ENCODE peak calls at places on chromosomes 16 and 17, in five cellular contexts. G is cardiac fibroblast, T is AG09319, K is A549, R is WTC11. H is an unnamed sample.

GRCh38 chr17:32876414-32877163 is at the start of gene MYO1D:
- DNase-seq in R (peak; percentile 75), T (no peak), G (no peak), K (peak; percentile 35), H (no peak)

GRCh38 chr17:4747847-4748246 is 8.1 kb upstream of the CXCL16 start:
- DNase-seq in G (peak; percentile 15), K (no peak), T (no peak), R (no peak), H (no peak)

GRCh38 chr16:51163366-51163765 is 12.3 kb upstream of the SALL1 start:
- DNase-seq in T (no peak), G (no peak), R (no peak), K (no peak), H (peak; percentile 64)

GRCh38 chr17:40020146-40020545 is 4.9 kb downstream of the CSF3 start:
- DNase-seq in T (no peak), R (no peak), G (no peak), K (no peak), H (no peak)

GRCh38 chr17:64420143-64420670 is 28.7 kb upstream of the MILR1 start:
- DNase-seq in T (peak; percentile 62), R (no peak), K (peak; percentile 85), G (peak; percentile 88), H (peak; percentile 86)

GRCh38 chr17:82213251-82214011 is 789 bp upstream of the CCDC57 start:
- DNase-seq in R (no peak), G (peak; percentile 77), T (no peak), K (peak; percentile 97), H (peak; percentile 80)

GRCh38 chr17:1934901-1935300 is 90.2 kb downstream of the RTN4RL1 start:
- DNase-seq in G (no peak), K (no peak), R (no peak), T (no peak), H (no peak)

GRCh38 chr16:31083556-31083955 is 5.2 kb downstream of the PRSS53 start:
- DNase-seq in K (no peak), G (no peak), R (no peak), T (no peak), H (no peak)

GRCh38 chr17:78347453-78347852 is 12.4 kb downstream of the SOCS3 start:
- DNase-seq in T (no peak), R (no peak), K (no peak), G (no peak), H (no peak)

GRCh38 chr17:1532836-1533602 is 16.6 kb upstream of the INPP5K start:
- DNase-seq in T (no peak), G (peak; percentile 20), K (no peak), R (peak; percentile 75), H (no peak)

GRCh38 chr17:2542456-2542855 is 30.8 kb upstream of the METTL16 start:
- DNase-seq in T (no peak), K (no peak), G (no peak), R (no peak), H (no peak)

GRCh38 chr17:79630120-79630519 is 19.3 kb upstream of the RBFOX3 start:
- DNase-seq in R (peak; percentile 5), T (no peak), K (peak; percentile 56), G (no peak), H (no peak)

GRCh38 chr16:4053663-4054479 is 62.4 kb downstream of the ADCY9 start:
- DNase-seq in K (no peak), R (no peak), T (peak; percentile 96), G (peak; percentile 63), H (peak; percentile 90)

DNA sequence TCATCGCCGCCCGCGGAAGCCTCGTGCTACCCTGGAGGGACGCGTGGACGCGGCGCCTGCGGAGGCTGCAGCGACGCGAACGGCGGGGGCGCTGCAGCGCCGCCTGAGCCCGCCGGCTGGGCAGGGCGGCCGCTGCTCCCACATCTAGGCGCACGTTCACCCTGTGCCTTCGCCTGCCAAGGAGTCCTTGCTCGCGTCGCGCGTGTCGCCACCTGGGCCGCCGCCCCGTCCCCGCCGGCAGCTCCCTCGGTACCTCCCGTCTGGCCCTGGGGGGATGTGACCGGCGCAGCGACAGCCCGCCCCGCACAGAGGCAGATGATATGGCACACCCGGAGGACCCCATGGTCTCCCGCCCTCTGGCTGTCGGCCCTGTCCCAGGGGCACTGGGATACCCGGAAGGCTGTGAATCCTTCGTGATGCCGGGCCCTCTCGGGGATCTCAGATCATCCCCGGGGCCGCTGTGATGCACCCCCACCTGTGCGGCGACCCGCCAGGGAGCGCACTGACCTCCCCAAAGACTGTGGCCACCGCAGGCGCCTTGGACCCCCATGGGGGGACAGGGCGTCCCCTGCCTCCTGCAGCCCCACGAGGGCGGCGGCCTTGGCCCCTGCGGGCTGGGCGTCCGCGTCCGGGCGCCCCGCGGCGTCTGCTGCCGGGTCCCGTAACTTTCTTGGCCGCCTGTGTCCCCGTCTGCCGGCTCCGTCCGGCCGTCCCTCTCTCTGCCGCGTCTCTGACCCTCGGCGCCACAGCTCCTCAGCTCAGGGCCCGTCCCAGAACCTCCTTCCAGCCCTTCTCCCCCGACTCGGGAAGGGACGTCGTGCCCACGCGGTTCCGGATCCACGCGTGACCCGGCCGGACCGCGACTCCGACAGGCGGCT is 689 bp upstream of the TBC1D24 start:
- DNase-seq in G (peak; percentile 51), R (peak; percentile 42), K (peak; percentile 72), T (no peak), H (no peak)
- TF ChIP-seq CTCF in G (no peak), R (no peak), K (peak; percentile 75), T (peak; percentile 17), H (peak; percentile 64)

GRCh38 chr16:66714062-66714461 is 17.5 kb upstream of the CMTM4 start:
- DNase-seq in T (no peak), G (no peak), K (no peak), R (no peak), H (no peak)

GRCh38 chr16:66719246-66719645 is 22.7 kb upstream of the CMTM4 start:
- DNase-seq in T (no peak), K (no peak), G (no peak), R (no peak), H (no peak)

GRCh38 chr16:66717776-66718175 is 21.2 kb upstream of the CMTM4 start:
- DNase-seq in K (no peak), R (no peak), G (no peak), T (no peak), H (peak; percentile 21)

GRCh38 chr16:66714659-66715307 is 18.2 kb upstream of the CMTM4 start:
- DNase-seq in K (no peak), G (no peak), R (no peak), T (no peak), H (no peak)

DNA sequence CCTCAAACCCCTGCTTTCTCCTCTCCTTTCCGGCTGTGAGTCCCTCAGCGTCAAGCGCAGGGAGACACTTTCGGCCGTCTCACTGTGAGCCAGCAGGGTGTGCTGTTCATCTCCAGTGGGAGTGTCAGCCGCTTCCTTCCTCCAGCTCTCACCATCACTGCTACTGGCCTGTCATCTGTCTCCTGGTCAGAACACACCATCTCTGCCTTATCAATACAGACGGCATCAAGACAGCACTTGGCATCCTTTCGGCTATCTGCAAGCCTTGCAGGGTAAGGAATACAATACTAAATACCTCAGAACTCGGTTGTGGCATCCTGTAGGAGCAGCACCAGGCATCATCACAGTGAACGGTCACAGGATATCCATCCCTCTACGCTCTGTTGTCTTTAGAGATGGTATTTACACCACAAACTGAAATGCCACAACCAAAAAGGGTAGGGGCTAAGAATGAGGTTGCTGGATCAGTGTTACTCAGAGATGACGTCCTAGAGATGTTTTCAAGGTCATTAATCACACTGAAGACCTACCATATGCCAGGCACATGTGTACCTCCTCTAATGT is 20.7 kb upstream of the CMTM4 start:
- DNase-seq in T (no peak), R (peak; percentile 57), G (peak; percentile 65), K (no peak), H (peak; percentile 67)
- TF ChIP-seq CTCF in T (peak; percentile 68), R (peak; percentile 24), G (peak; percentile 85), K (peak; percentile 27), H (peak; percentile 81)

GRCh38 chr17:213286-214105 is 32.0 kb upstream of the DOC2B start:
- DNase-seq in K (no peak), R (peak; percentile 7), G (no peak), T (no peak), H (no peak)

GRCh38 chr17:210402-210801 is 29.0 kb upstream of the DOC2B start:
- DNase-seq in K (no peak), R (no peak), G (no peak), T (no peak), H (no peak)

GRCh38 chr17:216625-217024 is 35.2 kb upstream of the DOC2B start:
- DNase-seq in G (no peak), K (no peak), R (no peak), T (no peak), H (no peak)

GRCh38 chr17:218711-219110 is 37.3 kb upstream of the DOC2B start:
- DNase-seq in T (no peak), K (no peak), G (no peak), R (peak; percentile 4), H (no peak)

DNA sequence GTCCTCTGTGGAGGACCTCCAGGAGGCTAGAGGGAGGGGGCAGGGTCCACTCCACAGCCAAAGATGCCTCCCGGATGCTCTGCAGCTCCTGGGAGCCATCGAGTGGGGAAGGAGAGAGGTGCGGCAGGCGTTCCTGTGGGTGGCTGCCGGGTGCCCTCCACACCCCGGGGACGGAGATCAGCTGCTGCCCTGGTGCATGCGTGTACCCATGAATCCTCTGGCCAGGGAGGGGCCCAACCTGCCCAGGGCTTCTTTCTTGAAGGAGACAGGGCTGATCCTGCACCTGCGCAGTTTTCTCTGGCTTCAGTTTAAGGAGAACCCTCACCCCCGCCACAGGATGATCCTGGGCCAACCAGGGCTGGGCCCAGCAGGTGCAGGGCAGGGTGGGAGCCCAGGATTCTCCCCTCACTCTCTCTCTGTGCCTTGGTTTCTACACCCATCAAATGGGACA is 33.5 kb upstream of the DOC2B start:
- DNase-seq in R (peak; percentile 10), T (no peak), K (no peak), G (no peak), H (no peak)
- TF ChIP-seq CTCF in R (no peak), T (no peak), K (no peak), G (no peak), H (no peak)

GRCh38 chr17:29570521-29570920 is 2.0 kb downstream of the TP53I13 start:
- DNase-seq in T (no peak), K (no peak), R (no peak), G (no peak), H (no peak)

GRCh38 chr17:29573558-29573870 is 5.0 kb downstream of the TP53I13 start:
- DNase-seq in T (no peak), K (no peak), R (no peak), G (no peak), H (no peak)

GRCh38 chr17:29572691-29573557 is 4.4 kb downstream of the TP53I13 start:
- DNase-seq in T (no peak), R (peak; percentile 64), K (no peak), G (peak; percentile 68), H (peak; percentile 34)

GRCh38 chr17:29571486-29571882 is 3.0 kb downstream of the TP53I13 start:
- DNase-seq in G (no peak), K (no peak), T (no peak), R (peak; percentile 7), H (no peak)

DNA sequence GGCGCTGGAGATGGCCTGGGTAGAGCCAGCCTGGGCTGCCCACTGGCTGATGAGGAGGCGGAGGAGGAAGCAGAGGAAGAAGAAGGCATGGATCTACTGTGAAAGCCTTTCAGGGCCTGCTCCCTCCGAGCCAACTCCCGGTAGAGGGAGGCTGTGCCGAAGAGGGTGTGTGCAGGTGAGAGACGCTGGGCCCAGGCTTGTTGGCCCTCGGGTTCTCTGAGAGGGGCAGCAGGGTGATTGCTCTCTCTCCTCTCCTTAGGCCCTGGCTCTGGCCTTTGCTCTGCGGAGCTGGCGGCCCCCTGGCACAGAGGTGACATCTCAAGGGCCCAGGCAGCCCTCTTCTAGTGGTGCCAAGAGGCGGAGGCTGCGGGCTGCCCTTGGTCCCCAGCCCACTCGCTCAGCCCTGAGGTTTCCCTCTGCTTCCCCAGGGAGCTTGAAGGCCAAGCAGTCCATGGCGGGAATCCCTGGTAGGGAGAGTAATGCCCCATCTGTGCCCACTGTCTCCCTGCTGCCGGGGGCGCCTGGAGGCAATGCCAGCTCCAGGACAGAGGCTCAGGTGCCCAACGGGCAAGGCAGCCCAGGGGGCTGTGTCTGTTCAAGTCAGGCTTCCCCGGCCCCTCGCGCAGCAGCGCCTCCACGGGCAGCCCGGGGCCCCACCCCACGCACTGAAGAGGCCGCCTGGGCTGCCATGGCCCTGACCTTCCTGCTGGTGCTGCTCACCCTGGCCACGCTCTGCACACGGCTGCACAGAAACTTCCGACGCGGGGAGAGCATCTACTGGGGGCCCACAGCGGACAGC is 3.6 kb downstream of the TP53I13 start:
- DNase-seq in K (no peak), G (no peak), T (no peak), R (peak; percentile 26), H (no peak)
- TF ChIP-seq CTCF in K (no peak), G (no peak), T (no peak), R (no peak), H (no peak)

H was measured in HFFc6.